ENCODE peak calls at places on chromosomes 13 and 19, in eight cellular contexts. M is OCI-LY7, O is GM23248, N is PC-3, W is neural progenitor cell, P is GM23338, K is HCT116, C is SK-N-SH. B is an unnamed sample.

GRCh38 chr13:77267362-77267761 is 59.5 kb downstream of the MYCBP2 start:
- DNase-seq in P (no peak), W (no peak), N (no peak), C (no peak), K (no peak), M (no peak), O (peak), B (no peak)

GRCh38 chr13:114048463-114048862 is 74.6 kb upstream of the C13orf46 start:
- DNase-seq in O (no peak), C (no peak), K (no peak), N (no peak), W (peak), M (no peak), P (peak), B (no peak)

GRCh38 chr13:47426126-47426849 is 529.4 kb upstream of the HTR2A start:
- DNase-seq in O (peak), N (peak), C (no peak), W (no peak), P (no peak), M (no peak), K (no peak), B (no peak)

GRCh38 chr13:64338671-64339070 is 2891.5 kb downstream of the PCDH9 start:
- DNase-seq in N (no peak), O (no peak), C (no peak), W (no peak), K (no peak), M (no peak), P (no peak), B (no peak)

GRCh38 chr19:39352549-39353285 is 10.5 kb downstream of the SAMD4B start:
- DNase-seq in N (no peak), W (no peak), M (no peak), P (no peak), C (no peak), K (no peak), O (peak), B (no peak)

GRCh38 chr13:32019612-32020233 is 11.9 kb upstream of the FRY start:
- DNase-seq in P (peak), O (peak), N (peak), C (peak), W (peak), M (peak), K (peak), B (peak)

GRCh38 chr13:43003010-43003409 is 11.0 kb upstream of the EPSTI1 start:
- DNase-seq in M (no peak), P (no peak), C (no peak), K (no peak), N (no peak), O (no peak), W (no peak), B (no peak)

GRCh38 chr13:93925976-93926375 is 553.5 kb downstream of the DCT start:
- DNase-seq in K (no peak), M (no peak), N (no peak), C (no peak), W (no peak), O (no peak), P (no peak), B (no peak)

GRCh38 chr19:39916851-39917396 is 17.5 kb downstream of the FCGBP start:
- DNase-seq in W (no peak), K (no peak), P (no peak), N (no peak), M (peak), C (no peak), O (no peak), B (no peak)

GRCh38 chr19:38508507-38508906 is 75.0 kb downstream of the RYR1 start:
- DNase-seq in N (no peak), C (no peak), P (no peak), O (no peak), K (no peak), W (no peak), M (no peak), B (no peak)

GRCh38 chr19:47210689-47211316 is 20.2 kb downstream of the BBC3 start:
- DNase-seq in N (peak), M (peak), C (peak), W (peak), K (no peak), O (peak), P (peak), B (peak)

GRCh38 chr19:41709951-41710645 is 1.7 kb downstream of the CEACAM5 start:
- DNase-seq in K (no peak), P (no peak), M (no peak), W (no peak), O (no peak), C (no peak), N (no peak), B (no peak)

GRCh38 chr19:17054746-17055145 is 20.5 kb downstream of the HAUS8 start:
- DNase-seq in W (no peak), M (no peak), N (peak), K (no peak), C (no peak), O (no peak), P (no peak), B (no peak)

GRCh38 chr19:52226652-52227051 is 36.8 kb downstream of the PPP2R1A start:
- DNase-seq in O (no peak), N (no peak), W (no peak), P (no peak), C (no peak), K (no peak), M (no peak), B (no peak)

GRCh38 chr19:14533450-14533849 is 4.1 kb downstream of the TECR start:
- DNase-seq in N (no peak), M (no peak), K (no peak), W (no peak), O (no peak), P (no peak), C (peak), B (no peak)

GRCh38 chr19:51691122-51692064 is 1.7 kb upstream of the SPACA6 start:
- DNase-seq in N (no peak), K (no peak), C (peak), M (no peak), P (peak), O (peak), W (peak), B (peak)

GRCh38 chr19:2202366-2202765 is 33.8 kb downstream of the PLEKHJ1 start:
- DNase-seq in M (no peak), P (no peak), O (no peak), N (no peak), W (no peak), K (no peak), C (no peak), B (no peak)

GRCh38 chr19:12545267-12545666 is 6.0 kb downstream of the ZNF564 start:
- DNase-seq in O (no peak), N (no peak), M (no peak), K (no peak), W (no peak), P (no peak), C (no peak), B (no peak)

GRCh38 chr13:66933994-66934393 is 296.1 kb downstream of the PCDH9 start:
- DNase-seq in C (no peak), N (peak), K (peak), P (no peak), M (no peak), W (no peak), O (peak), B (no peak)

GRCh38 chr13:38308736-38309135 is 40.9 kb upstream of the UFM1 start:
- DNase-seq in M (no peak), C (no peak), K (no peak), O (peak), W (no peak), N (peak), P (no peak), B (peak)

GRCh38 chr13:34779171-34779570 is 162.9 kb upstream of the NBEA start:
- DNase-seq in C (no peak), P (peak), N (no peak), M (no peak), O (no peak), K (no peak), W (no peak), B (no peak)

GRCh38 chr19:23771348-23771747 is 12.7 kb upstream of the ZNF681 start:
- DNase-seq in M (no peak), O (no peak), N (no peak), K (no peak), W (no peak), P (no peak), C (no peak), B (no peak)

GRCh38 chr13:25886438-25887214 is 165.2 kb downstream of the SHISA2 start:
- DNase-seq in P (no peak), O (peak), M (no peak), K (no peak), C (no peak), W (no peak), N (peak), B (peak)

GRCh38 chr13:75788494-75788991 is 152.4 kb downstream of the LMO7 start:
- DNase-seq in N (peak), M (no peak), C (no peak), O (peak), W (no peak), P (no peak), K (no peak), B (no peak)

GRCh38 chr19:11365557-11366117 is 8.8 kb upstream of the SWSAP1 start:
- DNase-seq in N (no peak), K (no peak), M (no peak), P (no peak), C (no peak), O (no peak), W (no peak), B (no peak)

GRCh38 chr19:7533281-7533819 is 2.2 kb upstream of the PNPLA6 start:
- DNase-seq in K (no peak), O (peak), M (no peak), N (no peak), C (no peak), W (peak), P (peak), B (no peak)

GRCh38 chr19:38455031-38455430 is 21.5 kb downstream of the RYR1 start:
- DNase-seq in C (no peak), M (peak), O (peak), W (peak), K (no peak), P (peak), N (peak), B (peak)

GRCh38 chr19:15476334-15476733 is 3.0 kb downstream of the PGLYRP2 start:
- DNase-seq in M (no peak), O (no peak), N (no peak), W (no peak), P (no peak), K (no peak), C (no peak), B (no peak)

GRCh38 chr13:61036715-61037114 is 378.9 kb downstream of the PCDH20 start:
- DNase-seq in M (no peak), O (no peak), C (no peak), P (no peak), W (no peak), K (no peak), N (peak), B (no peak)

GRCh38 chr19:17405250-17406038 is at the start of gene BST2:
- DNase-seq in O (peak), M (peak), W (peak), P (peak), N (no peak), K (no peak), C (peak), B (peak)

GRCh38 chr19:39499932-39500331 is 1.2 kb downstream of the DLL3 start:
- DNase-seq in P (no peak), O (no peak), N (no peak), C (no peak), K (no peak), M (no peak), W (no peak), B (no peak)

GRCh38 chr19:14519860-14520407 is 1.7 kb upstream of the DNAJB1 start:
- DNase-seq in C (no peak), O (peak), M (no peak), N (peak), K (peak), W (no peak), P (no peak), B (no peak)

GRCh38 chr13:112901951-112902651 is 66.9 kb upstream of the MCF2L start:
- DNase-seq in W (no peak), K (no peak), N (no peak), M (no peak), C (no peak), O (no peak), P (no peak), B (no peak)

GRCh38 chr19:33503791-33504444 is 17.7 kb downstream of the PEPD start:
- DNase-seq in W (no peak), P (no peak), M (no peak), O (no peak), K (no peak), C (peak), N (no peak), B (no peak)

GRCh38 chr19:2246801-2247361 is 2.2 kb upstream of the AMH start:
- DNase-seq in O (peak), N (peak), K (no peak), P (no peak), C (peak), M (no peak), W (no peak), B (no peak)

DNA sequence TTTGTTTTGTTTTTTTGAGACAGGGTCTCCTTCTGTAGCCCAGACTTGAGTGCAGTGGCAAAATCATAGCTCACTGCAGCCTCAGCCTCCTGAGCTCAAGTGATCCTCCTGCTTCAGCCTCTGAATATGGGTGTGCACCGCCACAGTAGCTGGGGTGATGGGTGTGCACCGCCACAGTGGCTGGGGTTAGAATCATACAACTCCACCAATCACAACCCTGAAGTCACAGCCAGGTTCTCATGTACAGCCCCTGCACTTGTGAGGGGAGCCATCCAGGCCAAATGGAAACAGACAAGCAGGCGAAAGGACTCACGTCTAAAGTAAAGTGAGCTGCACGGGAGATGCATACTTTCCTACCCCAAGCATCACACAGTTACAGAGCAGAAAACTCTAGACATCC is 63.1 kb upstream of the RANBP3 start:
- DNase-seq in P (no peak), N (no peak), M (no peak), C (no peak), W (no peak), K (no peak), O (no peak), B (no peak)
- TF ChIP-seq EZH2phosphoT487 in P (no peak), N (no peak), M (no peak), C (no peak), W (no peak), K (no peak), O (no peak), B (no peak)

DNA sequence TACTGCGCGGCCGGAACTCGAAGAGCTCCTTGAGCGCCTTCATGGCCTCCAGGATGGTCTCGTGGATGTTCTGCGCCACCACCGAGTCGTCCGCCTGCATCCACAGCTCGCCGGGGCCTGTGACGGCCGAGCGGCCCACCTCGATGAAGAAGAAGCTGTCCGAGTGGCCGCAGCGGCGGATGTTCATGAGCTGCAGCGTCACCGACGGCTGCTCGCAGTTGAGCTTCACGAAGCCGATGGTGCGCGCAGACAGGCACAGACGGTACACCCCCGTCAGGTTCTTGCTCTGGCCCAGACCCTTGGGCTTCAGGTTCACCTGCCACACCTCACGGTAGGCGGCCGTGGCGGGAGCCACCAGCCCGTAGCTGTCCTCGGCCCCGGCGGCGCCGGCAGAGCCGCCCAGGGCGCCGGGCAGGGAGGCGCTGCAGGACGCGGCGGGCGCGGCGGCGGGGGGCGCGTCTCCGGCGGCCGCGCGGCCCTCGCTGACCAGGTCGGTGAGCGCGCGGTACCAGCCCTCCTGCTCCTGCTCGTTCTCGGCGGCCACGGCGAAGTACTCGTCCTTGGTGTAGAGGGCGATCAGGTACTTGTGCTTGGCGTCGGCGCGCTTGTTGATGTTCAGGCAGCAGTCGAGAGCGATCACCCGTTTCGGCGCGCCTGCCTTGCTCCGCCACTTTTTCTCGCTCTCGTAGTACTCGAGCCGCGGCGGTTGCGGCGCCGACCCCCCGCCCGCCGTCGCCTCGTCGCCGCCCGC is 1.1 kb downstream of the IRS2 start:
- DNase-seq in O (peak), W (peak), C (peak), K (no peak), M (no peak), N (peak), P (peak), B (peak)
- TF ChIP-seq EZH2phosphoT487 in O (no peak), W (no peak), C (no peak), K (no peak), M (no peak), N (no peak), P (no peak), B (no peak)

DNA sequence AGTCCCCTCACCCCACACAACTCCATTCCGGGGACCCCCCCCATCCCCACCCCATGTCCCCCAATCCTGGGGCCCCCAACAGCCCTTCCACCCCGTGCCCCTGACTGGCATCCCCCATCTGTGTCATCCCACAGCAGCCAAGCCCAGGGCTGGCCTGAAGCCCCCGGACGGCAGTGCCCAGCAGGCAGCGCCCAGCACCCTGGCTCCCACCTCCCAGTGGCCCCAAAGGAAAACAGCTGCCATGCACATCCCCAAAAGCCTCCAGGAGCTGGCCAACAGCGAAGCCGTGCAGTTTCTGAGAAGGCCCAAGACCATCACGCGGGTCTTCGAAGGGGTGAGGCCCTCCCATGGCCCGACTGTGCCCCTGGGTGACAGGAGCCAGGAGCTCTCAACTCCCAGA is 1.4 kb downstream of the SYNGR4 start:
- DNase-seq in P (no peak), W (no peak), K (no peak), O (no peak), M (no peak), C (no peak), N (no peak), B (no peak)
- TF ChIP-seq EZH2phosphoT487 in P (no peak), W (no peak), K (no peak), O (no peak), M (no peak), C (no peak), N (no peak), B (no peak)

GRCh38 chr13:40484981-40485380 is 181.5 kb downstream of the FOXO1 start:
- DNase-seq in W (no peak), N (no peak), K (no peak), P (no peak), C (no peak), M (no peak), O (no peak), B (no peak)

GRCh38 chr13:40480915-40481525 is 185.4 kb downstream of the FOXO1 start:
- DNase-seq in C (no peak), M (peak), K (no peak), N (no peak), P (no peak), O (no peak), W (no peak), B (no peak)

GRCh38 chr13:40485611-40486517 is 180.6 kb downstream of the FOXO1 start:
- DNase-seq in N (no peak), O (no peak), K (no peak), M (peak), P (no peak), W (peak), C (no peak), B (no peak)

GRCh38 chr13:40484101-40484800 is 182.2 kb downstream of the FOXO1 start:
- DNase-seq in N (no peak), W (no peak), O (peak), C (no peak), M (peak), K (no peak), P (no peak), B (no peak)

DNA sequence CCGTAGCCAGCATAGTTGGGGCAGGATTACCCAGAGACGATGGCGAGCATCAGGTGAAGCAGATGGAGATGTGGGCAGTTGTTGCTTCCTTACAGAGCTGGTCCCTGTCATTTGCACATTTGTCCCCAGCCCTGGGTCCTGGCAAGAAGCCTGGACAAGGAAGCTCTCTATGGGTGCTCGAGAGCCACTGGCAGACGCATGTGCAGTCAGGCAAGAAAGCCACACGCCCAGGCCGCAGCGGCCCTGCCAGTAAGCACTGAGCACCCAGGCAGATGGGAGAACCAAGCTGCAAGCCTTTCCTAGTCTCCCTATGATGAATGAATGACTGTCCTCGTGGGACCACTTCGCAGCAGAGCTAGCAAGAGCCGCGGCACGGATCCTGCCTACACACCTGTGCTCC is 182.8 kb downstream of the FOXO1 start:
- DNase-seq in N (no peak), M (peak), W (no peak), C (no peak), O (no peak), K (no peak), P (no peak), B (no peak)
- TF ChIP-seq EZH2phosphoT487 in N (no peak), M (no peak), W (no peak), C (no peak), O (no peak), K (no peak), P (no peak), B (no peak)

DNA sequence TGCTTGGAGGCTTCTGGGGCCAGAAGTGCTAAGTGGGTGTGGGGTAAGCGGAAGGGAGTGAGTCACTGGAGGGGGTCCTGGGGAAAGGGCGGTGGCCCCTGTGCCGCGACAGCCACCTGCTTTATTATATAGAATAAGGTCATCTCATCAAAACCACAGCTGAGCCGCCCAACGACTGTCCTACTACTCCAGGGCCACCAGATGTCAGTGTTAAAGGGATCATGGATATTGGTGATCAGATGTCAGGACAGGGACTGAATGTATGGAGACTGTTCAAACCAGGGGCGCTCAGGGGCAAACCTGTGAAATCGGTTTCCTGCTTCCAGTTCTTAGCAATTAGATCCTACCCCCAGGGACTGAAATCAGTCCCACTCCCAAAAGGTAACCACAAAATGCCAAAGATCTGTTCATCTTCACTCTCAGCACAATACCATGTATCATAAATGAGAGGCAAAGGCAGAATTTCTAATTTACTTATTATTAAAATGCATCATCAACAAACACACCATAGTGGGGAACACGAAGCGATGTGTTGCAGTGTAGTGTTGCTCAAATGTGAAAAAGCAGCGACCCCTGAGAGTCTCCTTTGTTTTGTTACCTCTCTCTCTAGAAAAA is 24.5 kb downstream of the ARL11 start:
- DNase-seq in W (peak), M (peak), P (peak), C (peak), N (peak), K (peak), O (peak), B (peak)
- TF ChIP-seq EZH2phosphoT487 in W (no peak), M (no peak), P (no peak), C (no peak), N (no peak), K (no peak), O (no peak), B (no peak)

GRCh38 chr13:71149498-71150363 is 717.3 kb downstream of the DACH1 start:
- DNase-seq in P (no peak), O (no peak), C (no peak), W (no peak), N (no peak), K (no peak), M (no peak), B (no peak)
- TF ChIP-seq EZH2phosphoT487 in P (no peak), O (no peak), C (no peak), W (no peak), N (no peak), K (no peak), M (no peak), B (no peak)